ENCODE peak calls at places on chromosomes 5 and 9, in eight cellular contexts. One of them, this sample, is unnamed.

GRCh38 chr9:95809686-95810085 is 65.8 kb upstream of the ERCC6L2 start:
- DNase-seq in body of pancreas: no peak
- DNase-seq in breast epithelium: no peak
- DNase-seq in ovary: no peak
- DNase-seq in HepG2: no peak
- DNase-seq in esophagus squamous epithelium: no peak
- DNase-seq in spleen: no peak
- DNase-seq in erythroblast: no peak
- DNase-seq in this sample: no peak

GRCh38 chr5:177455036-177455660 is 8.5 kb downstream of the PRR7 start:
- DNase-seq in body of pancreas: peak; percentile 88
- DNase-seq in breast epithelium: no peak
- DNase-seq in ovary: peak; percentile 87
- DNase-seq in HepG2: peak; percentile 79
- DNase-seq in esophagus squamous epithelium: no peak
- DNase-seq in spleen: peak; percentile 98
- DNase-seq in erythroblast: peak; percentile 89
- DNase-seq in this sample: no peak

GRCh38 chr9:90129446-90129845 is 513.2 kb downstream of the DIRAS2 start:
- DNase-seq in body of pancreas: no peak
- DNase-seq in breast epithelium: no peak
- DNase-seq in ovary: no peak
- DNase-seq in HepG2: no peak
- DNase-seq in esophagus squamous epithelium: no peak
- DNase-seq in spleen: no peak
- DNase-seq in erythroblast: no peak
- DNase-seq in this sample: no peak

GRCh38 chr5:167908596-167908995 is 382.8 kb upstream of the WWC1 start:
- DNase-seq in body of pancreas: peak; percentile 5
- DNase-seq in breast epithelium: no peak
- DNase-seq in ovary: no peak
- DNase-seq in HepG2: no peak
- DNase-seq in esophagus squamous epithelium: no peak
- DNase-seq in spleen: no peak
- DNase-seq in erythroblast: no peak
- DNase-seq in this sample: no peak

GRCh38 chr5:52827815-52828214 is 40.1 kb downstream of the ITGA1 start:
- DNase-seq in body of pancreas: no peak
- DNase-seq in breast epithelium: no peak
- DNase-seq in ovary: no peak
- DNase-seq in HepG2: no peak
- DNase-seq in esophagus squamous epithelium: no peak
- DNase-seq in spleen: no peak
- DNase-seq in erythroblast: no peak
- DNase-seq in this sample: no peak

GRCh38 chr5:77843570-77844407 is 67.7 kb upstream of the TBCA start:
- DNase-seq in body of pancreas: no peak
- DNase-seq in breast epithelium: no peak
- DNase-seq in ovary: peak; percentile 45
- DNase-seq in HepG2: no peak
- DNase-seq in esophagus squamous epithelium: no peak
- DNase-seq in spleen: no peak
- DNase-seq in erythroblast: no peak
- DNase-seq in this sample: no peak

GRCh38 chr9:16794871-16795639 is 75.4 kb downstream of the BNC2 start:
- DNase-seq in body of pancreas: peak; percentile 23
- DNase-seq in breast epithelium: no peak
- DNase-seq in ovary: no peak
- DNase-seq in HepG2: no peak
- DNase-seq in esophagus squamous epithelium: no peak
- DNase-seq in spleen: no peak
- DNase-seq in erythroblast: no peak
- DNase-seq in this sample: no peak

GRCh38 chr9:94526951-94527350 is 27.9 kb upstream of the PCAT7 start:
- DNase-seq in body of pancreas: no peak
- DNase-seq in breast epithelium: no peak
- DNase-seq in ovary: no peak
- DNase-seq in HepG2: no peak
- DNase-seq in esophagus squamous epithelium: no peak
- DNase-seq in spleen: no peak
- DNase-seq in erythroblast: no peak
- DNase-seq in this sample: no peak

GRCh38 chr9:93132287-93132927 is 1.6 kb downstream of the NINJ1 start:
- DNase-seq in body of pancreas: peak; percentile 63
- DNase-seq in breast epithelium: peak; percentile 63
- DNase-seq in ovary: peak; percentile 86
- DNase-seq in HepG2: no peak
- DNase-seq in esophagus squamous epithelium: no peak
- DNase-seq in spleen: peak; percentile 84
- DNase-seq in erythroblast: no peak
- DNase-seq in this sample: no peak

GRCh38 chr9:6545017-6545691 is 100.4 kb downstream of the GLDC start:
- DNase-seq in body of pancreas: no peak
- DNase-seq in breast epithelium: no peak
- DNase-seq in ovary: no peak
- DNase-seq in HepG2: no peak
- DNase-seq in esophagus squamous epithelium: no peak
- DNase-seq in spleen: no peak
- DNase-seq in erythroblast: no peak
- DNase-seq in this sample: no peak

GRCh38 chr9:132543960-132544359 is 38.4 kb upstream of the BARHL1 start:
- DNase-seq in body of pancreas: peak; percentile 33
- DNase-seq in breast epithelium: no peak
- DNase-seq in ovary: no peak
- DNase-seq in HepG2: no peak
- DNase-seq in esophagus squamous epithelium: no peak
- DNase-seq in spleen: no peak
- DNase-seq in erythroblast: no peak
- DNase-seq in this sample: no peak

GRCh38 chr9:132545578-132545977 is 36.8 kb upstream of the BARHL1 start:
- DNase-seq in body of pancreas: no peak
- DNase-seq in breast epithelium: no peak
- DNase-seq in ovary: no peak
- DNase-seq in HepG2: no peak
- DNase-seq in esophagus squamous epithelium: no peak
- DNase-seq in spleen: no peak
- DNase-seq in erythroblast: no peak
- DNase-seq in this sample: no peak

GRCh38 chr9:132541051-132541450 is 41.4 kb upstream of the BARHL1 start:
- DNase-seq in body of pancreas: no peak
- DNase-seq in breast epithelium: no peak
- DNase-seq in ovary: no peak
- DNase-seq in HepG2: no peak
- DNase-seq in esophagus squamous epithelium: no peak
- DNase-seq in spleen: no peak
- DNase-seq in erythroblast: no peak
- DNase-seq in this sample: no peak

GRCh38 chr9:132541966-132542830 is 40.2 kb upstream of the BARHL1 start:
- DNase-seq in body of pancreas: no peak
- DNase-seq in breast epithelium: no peak
- DNase-seq in ovary: no peak
- DNase-seq in HepG2: no peak
- DNase-seq in esophagus squamous epithelium: no peak
- DNase-seq in spleen: no peak
- DNase-seq in erythroblast: no peak
- DNase-seq in this sample: no peak

DNA sequence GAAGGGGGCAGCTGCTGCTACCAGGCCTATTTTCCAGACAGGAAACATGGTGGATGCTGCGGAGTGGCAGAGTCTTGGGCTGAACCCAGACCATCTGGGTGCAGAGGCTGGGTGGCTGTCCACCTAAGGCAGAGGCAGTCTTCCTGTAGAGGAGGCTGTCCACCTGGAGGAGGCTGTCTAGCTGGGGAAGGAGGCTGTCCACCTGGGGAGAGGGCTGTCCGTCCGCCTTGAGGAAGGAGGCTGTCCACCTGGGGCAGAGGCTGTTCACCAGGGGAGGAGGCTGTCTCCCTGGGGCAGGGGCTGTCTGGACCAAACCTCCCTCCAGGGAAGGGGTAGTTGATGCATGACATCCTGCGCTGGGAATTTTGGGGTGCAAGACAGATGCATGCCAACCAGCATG is 39.2 kb upstream of the BARHL1 start:
- DNase-seq in body of pancreas: no peak
- DNase-seq in breast epithelium: no peak
- DNase-seq in ovary: no peak
- DNase-seq in HepG2: no peak
- DNase-seq in esophagus squamous epithelium: no peak
- DNase-seq in spleen: no peak
- DNase-seq in erythroblast: no peak
- DNase-seq in this sample: no peak
- TF ChIP-seq POLR2A in body of pancreas: no peak
- TF ChIP-seq POLR2A in breast epithelium: no peak
- TF ChIP-seq POLR2A in ovary: no peak
- TF ChIP-seq POLR2A in HepG2: no peak
- TF ChIP-seq POLR2A in esophagus squamous epithelium: no peak
- TF ChIP-seq POLR2A in spleen: no peak
- TF ChIP-seq POLR2A in erythroblast: no peak
- TF ChIP-seq POLR2A in this sample: no peak

GRCh38 chr5:95986937-95987520 is 25.4 kb upstream of the ELL2 start:
- DNase-seq in body of pancreas: peak; percentile 88
- DNase-seq in breast epithelium: no peak
- DNase-seq in ovary: no peak
- DNase-seq in HepG2: peak; percentile 99
- DNase-seq in esophagus squamous epithelium: no peak
- DNase-seq in spleen: no peak
- DNase-seq in erythroblast: peak; percentile 27
- DNase-seq in this sample: no peak
- TF ChIP-seq POLR2A in body of pancreas: no peak
- TF ChIP-seq POLR2A in breast epithelium: no peak
- TF ChIP-seq POLR2A in ovary: no peak
- TF ChIP-seq POLR2A in HepG2: peak; percentile 32
- TF ChIP-seq POLR2A in esophagus squamous epithelium: no peak
- TF ChIP-seq POLR2A in spleen: no peak
- TF ChIP-seq POLR2A in erythroblast: no peak
- TF ChIP-seq POLR2A in this sample: no peak

GRCh38 chr5:145835839-145836222 is 689 bp upstream of the PRELID2 start:
- DNase-seq in body of pancreas: no peak
- DNase-seq in breast epithelium: no peak
- DNase-seq in ovary: peak; percentile 33
- DNase-seq in HepG2: no peak
- DNase-seq in esophagus squamous epithelium: no peak
- DNase-seq in spleen: no peak
- DNase-seq in erythroblast: peak; percentile 32
- DNase-seq in this sample: no peak

GRCh38 chr5:145838276-145838675 is 3.1 kb upstream of the PRELID2 start:
- DNase-seq in body of pancreas: peak; percentile 89
- DNase-seq in breast epithelium: no peak
- DNase-seq in ovary: no peak
- DNase-seq in HepG2: peak; percentile 19
- DNase-seq in esophagus squamous epithelium: no peak
- DNase-seq in spleen: no peak
- DNase-seq in erythroblast: no peak
- DNase-seq in this sample: no peak

GRCh38 chr5:145833616-145834200 is 1.4 kb downstream of the PRELID2 start:
- DNase-seq in body of pancreas: no peak
- DNase-seq in breast epithelium: no peak
- DNase-seq in ovary: no peak
- DNase-seq in HepG2: no peak
- DNase-seq in esophagus squamous epithelium: no peak
- DNase-seq in spleen: no peak
- DNase-seq in erythroblast: peak; percentile 33
- DNase-seq in this sample: no peak

GRCh38 chr5:145834554-145834916 is 607 bp downstream of the PRELID2 start:
- DNase-seq in body of pancreas: peak; percentile 6
- DNase-seq in breast epithelium: no peak
- DNase-seq in ovary: no peak
- DNase-seq in HepG2: no peak
- DNase-seq in esophagus squamous epithelium: no peak
- DNase-seq in spleen: no peak
- DNase-seq in erythroblast: peak; percentile 65
- DNase-seq in this sample: no peak

DNA sequence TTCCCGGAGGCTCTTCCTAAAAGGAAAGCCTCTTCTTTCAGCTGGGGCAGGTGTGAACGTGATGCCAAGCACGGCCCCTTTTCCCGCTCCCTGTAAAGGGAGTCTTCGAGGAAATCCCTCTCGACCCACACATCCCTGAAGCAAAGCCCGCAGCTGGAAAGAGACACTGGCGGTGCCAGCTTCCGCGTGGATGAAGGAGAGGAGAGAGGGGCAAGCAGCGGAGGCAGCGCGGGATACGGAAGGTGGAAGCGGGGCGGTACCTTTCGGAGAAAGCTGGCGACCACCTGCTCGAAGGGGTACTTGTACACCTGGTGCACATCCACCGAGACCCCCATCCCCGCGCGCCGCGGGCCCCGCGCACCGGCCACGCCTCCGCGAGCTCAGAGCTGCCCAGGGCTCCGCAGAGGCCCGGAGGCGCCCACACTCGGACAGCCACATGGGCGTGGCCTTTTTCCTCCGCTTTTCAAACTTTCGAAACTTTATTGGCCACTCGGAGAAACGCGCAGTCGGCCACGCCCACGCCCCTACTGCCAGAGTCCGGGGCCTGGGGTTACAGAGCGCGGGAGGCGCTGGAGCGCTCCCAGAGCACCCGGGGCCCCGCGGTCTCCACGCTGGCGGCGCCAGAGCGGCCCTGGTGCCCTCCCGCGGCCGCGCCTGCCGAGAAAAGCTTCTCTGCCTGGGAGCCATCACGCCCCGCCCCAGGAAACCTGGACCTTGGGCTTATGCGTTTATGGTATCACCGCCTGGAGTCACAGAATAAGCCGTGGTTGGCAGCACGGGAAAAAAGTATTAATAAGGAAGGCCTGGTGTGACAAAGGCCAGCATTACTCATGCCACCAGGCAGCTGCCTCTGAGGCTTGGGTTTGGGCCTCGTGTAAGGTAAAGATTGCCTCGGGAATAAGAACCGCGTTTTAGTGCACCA is at the start of gene PRELID2:
- DNase-seq in body of pancreas: peak; percentile 95
- DNase-seq in breast epithelium: peak; percentile 78
- DNase-seq in ovary: peak; percentile 92
- DNase-seq in HepG2: peak; percentile 89
- DNase-seq in esophagus squamous epithelium: peak; percentile 10
- DNase-seq in spleen: peak; percentile 92
- DNase-seq in erythroblast: peak; percentile 94
- DNase-seq in this sample: peak; percentile 84
- TF ChIP-seq POLR2A in body of pancreas: peak; percentile 73
- TF ChIP-seq POLR2A in breast epithelium: no peak
- TF ChIP-seq POLR2A in ovary: no peak
- TF ChIP-seq POLR2A in HepG2: peak; percentile 74
- TF ChIP-seq POLR2A in esophagus squamous epithelium: peak; percentile 43
- TF ChIP-seq POLR2A in spleen: no peak
- TF ChIP-seq POLR2A in erythroblast: peak; percentile 91
- TF ChIP-seq POLR2A in this sample: peak; percentile 64

DNA sequence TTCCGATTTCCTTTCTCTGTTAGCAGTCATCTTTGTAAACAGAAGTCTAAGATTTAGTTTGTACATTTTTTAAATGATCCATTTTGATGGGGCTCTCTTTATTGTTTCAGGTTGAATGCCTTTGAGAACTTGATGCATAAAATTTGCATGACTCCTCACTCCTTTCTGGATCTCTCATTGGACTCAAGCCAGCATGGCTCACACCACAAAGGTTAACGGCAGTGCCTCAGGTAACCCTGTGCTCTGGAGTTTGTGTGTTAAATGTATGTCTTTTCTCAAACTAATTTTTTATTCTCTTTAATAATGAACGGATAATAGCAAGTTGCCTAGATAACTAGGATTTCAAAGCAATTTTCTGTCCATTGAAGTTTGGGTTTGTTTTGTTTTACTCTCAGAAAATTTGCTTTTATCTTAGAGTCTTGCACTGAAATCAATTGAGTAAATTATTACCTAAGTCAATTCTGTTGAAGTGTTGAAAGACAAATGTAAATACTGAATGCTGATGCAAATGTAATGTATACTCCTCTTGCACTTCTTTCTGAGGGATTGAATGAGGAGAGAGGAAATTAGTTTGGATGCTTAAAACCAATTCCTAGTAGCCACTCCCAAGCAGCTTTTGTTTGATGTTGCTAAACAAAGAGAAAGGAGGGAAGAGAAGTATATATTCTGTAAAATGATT is 164.6 kb upstream of the DMRT1 start:
- DNase-seq in body of pancreas: peak; percentile 27
- DNase-seq in breast epithelium: no peak
- DNase-seq in ovary: no peak
- DNase-seq in HepG2: peak; percentile 86
- DNase-seq in esophagus squamous epithelium: no peak
- DNase-seq in spleen: no peak
- DNase-seq in erythroblast: no peak
- DNase-seq in this sample: no peak
- TF ChIP-seq POLR2A in body of pancreas: no peak
- TF ChIP-seq POLR2A in breast epithelium: no peak
- TF ChIP-seq POLR2A in ovary: no peak
- TF ChIP-seq POLR2A in HepG2: peak; percentile 21
- TF ChIP-seq POLR2A in esophagus squamous epithelium: no peak
- TF ChIP-seq POLR2A in spleen: no peak
- TF ChIP-seq POLR2A in erythroblast: no peak
- TF ChIP-seq POLR2A in this sample: no peak